ENCODE peak calls at places on chromosomes 4 and X, in four cellular contexts. S is K562, M is Panc1, J is HepG2. A is an unnamed sample.

GRCh38 chrX:87516716-87517115 is 886 bp upstream of the KLHL4 start:
- DNase-seq in S (no peak), J (no peak), M (no peak), A (no peak)

GRCh38 chrX:47814853-47815252 is 21.8 kb upstream of the ZNF81 start:
- DNase-seq in S (peak; percentile 35), M (no peak), J (no peak), A (no peak)

GRCh38 chrX:130120321-130120731 is 10.0 kb upstream of the ELF4 start:
- DNase-seq in S (no peak), J (no peak), M (no peak), A (no peak)

GRCh38 chr4:156553659-156554058 is 417.9 kb downstream of the PDGFC start:
- DNase-seq in J (no peak), S (no peak), M (no peak), A (no peak)

GRCh38 chr4:116005037-116005805 is 891.8 kb upstream of the NDST4 start:
- DNase-seq in J (no peak), M (no peak), S (no peak), A (no peak)

GRCh38 chrX:70452143-70452733 is 7.6 kb downstream of the DLG3 start:
- DNase-seq in S (peak; percentile 78), M (no peak), J (peak; percentile 19), A (peak; percentile 18)

GRCh38 chr4:74125072-74125471 is 26.1 kb upstream of the CXCL2 start:
- DNase-seq in S (no peak), J (no peak), M (no peak), A (no peak)

GRCh38 chr4:15551740-15552446 is 82.2 kb downstream of the CC2D2A start:
- DNase-seq in M (no peak), S (no peak), J (peak; percentile 39), A (no peak)

GRCh38 chr4:40307627-40308497 is 27.3 kb upstream of the CHRNA9 start:
- DNase-seq in J (no peak), S (peak; percentile 82), M (no peak), A (no peak)

GRCh38 chrX:28058906-28059305 is 77.7 kb upstream of the DCAF8L1 start:
- DNase-seq in S (no peak), J (no peak), M (no peak), A (no peak)

GRCh38 chrX:53188763-53189162 is 36.2 kb downstream of the KDM5C start:
- DNase-seq in J (no peak), M (no peak), S (no peak), A (no peak)

GRCh38 chr4:175536852-175537453 is 275.1 kb downstream of the GPM6A start:
- DNase-seq in J (peak; percentile 35), S (peak; percentile 10), M (peak; percentile 62), A (peak; percentile 72)

GRCh38 chr4:147488551-147488950 is 7.7 kb downstream of the EDNRA start:
- DNase-seq in M (no peak), S (no peak), J (no peak), A (no peak)

GRCh38 chr4:164383187-164384181 is 370.4 kb upstream of the SMIM31 start:
- DNase-seq in S (no peak), M (no peak), J (no peak), A (no peak)

GRCh38 chr4:88027611-88028608 is 20.5 kb downstream of the PKD2 start:
- DNase-seq in S (no peak), J (no peak), M (no peak), A (no peak)

GRCh38 chr4:106601519-106601918 is 232.9 kb upstream of the GIMD1 start:
- DNase-seq in S (no peak), M (no peak), J (no peak), A (no peak)

GRCh38 chr4:183858011-183858615 is 47.0 kb upstream of the STOX2 start:
- DNase-seq in J (no peak), M (no peak), S (no peak), A (no peak)

GRCh38 chr4:140037353-140038030 is 116.5 kb downstream of the MAML3 start:
- DNase-seq in M (peak; percentile 82), S (no peak), J (peak; percentile 77), A (no peak)

GRCh38 chrX:39905475-39905889 is 192.3 kb downstream of the BCOR start:
- DNase-seq in M (no peak), S (peak; percentile 38), J (no peak), A (no peak)

GRCh38 chr4:112361181-112361791 is 64.1 kb downstream of the ALPK1 start:
- DNase-seq in M (no peak), S (no peak), J (peak; percentile 42), A (no peak)

GRCh38 chrX:64885850-64886249 is 90.4 kb downstream of the ZC4H2 start:
- DNase-seq in J (no peak), S (peak; percentile 9), M (no peak), A (peak; percentile 4)
- TF ChIP-seq TCF7L2 in J (no peak), S (no peak), M (no peak), A (no peak)

GRCh38 chr4:9885958-9886357 is 104.5 kb downstream of the DRD5 start:
- DNase-seq in S (no peak), M (no peak), J (no peak), A (no peak)

GRCh38 chr4:9877123-9877522 is 95.7 kb downstream of the DRD5 start:
- DNase-seq in S (no peak), M (no peak), J (no peak), A (no peak)

GRCh38 chr4:9875516-9875915 is 94.1 kb downstream of the DRD5 start:
- DNase-seq in S (no peak), M (no peak), J (no peak), A (no peak)

GRCh38 chr4:9880411-9881197 is 99.2 kb downstream of the DRD5 start:
- DNase-seq in S (no peak), J (no peak), M (no peak), A (no peak)
- TF ChIP-seq POLR2AphosphoS5 in S (no peak), J (no peak), M (no peak), A (no peak)

GRCh38 chr4:13963601-13964000 is 336.1 kb upstream of the BOD1L1 start:
- DNase-seq in M (no peak), J (no peak), S (no peak), A (no peak)

GRCh38 chr4:13968723-13969122 is 341.2 kb upstream of the BOD1L1 start:
- DNase-seq in J (no peak), S (no peak), M (no peak), A (no peak)

GRCh38 chr4:13970349-13970748 is 342.8 kb upstream of the BOD1L1 start:
- DNase-seq in S (no peak), M (no peak), J (no peak), A (no peak)

GRCh38 chr4:13966241-13967195 is 339.0 kb upstream of the BOD1L1 start:
- DNase-seq in S (no peak), J (no peak), M (no peak), A (no peak)
- TF ChIP-seq TCF7L2 in S (no peak), J (no peak), M (no peak), A (no peak)

GRCh38 chr4:76215120-76215519 is 1.5 kb upstream of the SCARB2 start:
- DNase-seq in S (no peak), M (no peak), J (no peak), A (no peak)

GRCh38 chr4:76214269-76214628 is 625 bp upstream of the SCARB2 start:
- DNase-seq in M (no peak), J (no peak), S (no peak), A (no peak)

GRCh38 chr4:76212851-76213414 is 691 bp downstream of the SCARB2 start:
- DNase-seq in S (no peak), M (no peak), J (no peak), A (no peak)

GRCh38 chr4:76212301-76212700 is 1.3 kb downstream of the SCARB2 start:
- DNase-seq in S (no peak), M (no peak), J (no peak), A (no peak)

DNA sequence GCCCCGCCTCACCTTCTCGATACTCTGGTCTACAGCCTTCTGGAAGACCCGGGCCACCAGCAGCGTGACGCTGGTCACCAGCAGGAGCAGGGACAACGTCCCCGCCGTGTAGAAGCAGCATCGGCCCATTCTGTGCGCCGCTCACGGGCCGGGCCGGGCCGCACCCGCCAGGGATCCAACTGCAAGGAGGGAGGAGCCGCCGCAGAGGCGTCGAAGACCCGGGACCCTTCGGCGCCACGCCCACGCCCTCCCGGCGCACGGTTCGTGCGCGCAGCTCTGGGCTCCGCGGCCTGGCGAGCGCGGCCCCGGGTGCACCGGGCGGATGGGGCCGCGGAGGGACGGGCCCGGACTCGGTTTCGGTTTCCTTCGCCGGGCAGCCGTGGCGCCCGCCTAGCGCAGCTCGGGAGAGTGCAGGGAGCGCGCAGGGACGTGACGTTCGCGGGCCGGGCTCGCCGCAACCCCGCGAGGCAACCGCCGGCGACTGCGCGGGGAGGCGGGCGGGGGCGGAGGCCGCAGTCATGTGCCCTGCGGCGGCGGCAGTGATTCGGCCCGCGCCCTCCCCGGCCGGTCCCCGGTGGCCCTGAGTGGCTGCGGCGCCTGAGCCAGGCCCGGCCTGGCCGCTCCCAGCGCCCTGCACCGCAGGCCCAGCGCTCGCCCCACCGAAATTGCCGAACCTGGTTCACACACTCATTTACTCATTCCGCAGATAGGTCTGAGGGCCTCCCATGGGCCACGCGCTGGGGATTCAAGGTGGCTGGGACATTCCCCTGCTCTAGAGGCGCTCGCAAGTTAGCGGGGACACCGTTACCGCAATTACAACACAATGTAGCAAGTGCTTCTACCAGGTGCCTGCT is at the start of gene SCARB2:
- DNase-seq in S (peak; percentile 87), J (peak; percentile 61), M (no peak), A (peak; percentile 47)
- TF ChIP-seq POLR2AphosphoS5 in S (peak; percentile 41), J (peak; percentile 45), M (peak; percentile 65), A (peak; percentile 80)

GRCh38 chr4:90357117-90357710 is 230.0 kb downstream of the CCSER1 start:
- DNase-seq in J (peak; percentile 45), M (peak; percentile 17), S (peak; percentile 2), A (peak; percentile 74)
- TF ChIP-seq TCF7L2 in J (no peak), M (no peak), S (no peak), A (no peak)

GRCh38 chr4:185500035-185500434 is 28.5 kb upstream of the CCDC110 start:
- DNase-seq in M (no peak), S (no peak), J (peak; percentile 29), A (no peak)

GRCh38 chr4:185508162-185508561 is 27.1 kb downstream of the PDLIM3 start:
- DNase-seq in S (no peak), M (no peak), J (peak; percentile 54), A (peak; percentile 18)

GRCh38 chr4:185500576-185500975 is 29.0 kb upstream of the CCDC110 start:
- DNase-seq in S (no peak), J (no peak), M (no peak), A (no peak)

GRCh38 chr4:185506422-185506821 is 28.9 kb downstream of the PDLIM3 start:
- DNase-seq in M (no peak), J (no peak), S (no peak), A (no peak)

GRCh38 chr4:185504098-185505047 is 30.9 kb downstream of the PDLIM3 start:
- DNase-seq in J (peak; percentile 95), M (no peak), S (peak; percentile 55), A (peak; percentile 74)
- TF ChIP-seq POLR2AphosphoS5 in J (no peak), M (no peak), S (no peak), A (peak; percentile 39)

DNA sequence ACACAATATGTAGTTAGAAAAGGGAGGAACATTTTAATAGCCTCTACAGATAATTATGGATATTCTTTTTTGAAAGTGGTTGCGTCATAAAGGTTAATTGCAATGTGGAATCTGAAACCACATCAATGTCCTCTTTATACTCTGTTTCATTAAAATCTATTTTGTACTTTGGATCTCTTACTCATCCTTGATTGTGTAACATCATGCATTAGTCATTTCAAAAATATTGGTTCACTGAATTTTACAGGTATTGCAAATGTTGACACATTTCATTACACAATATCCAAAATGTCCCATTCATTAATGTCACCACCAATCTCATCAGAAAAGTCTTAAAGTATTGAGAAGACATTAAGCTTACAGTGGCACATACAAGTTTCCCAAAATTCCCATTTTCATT is 62.7 kb upstream of the USP9X start:
- DNase-seq in S (no peak), M (no peak), J (peak; percentile 83), A (peak; percentile 37)
- TF ChIP-seq TCF7L2 in S (no peak), M (no peak), J (no peak), A (peak; percentile 40)

GRCh38 chr4:173535932-173536331 is 5.9 kb upstream of the HAND2 start:
- DNase-seq in M (no peak), S (no peak), J (no peak), A (no peak)
- TF ChIP-seq POLR2AphosphoS5 in M (no peak), S (no peak), J (no peak), A (no peak)

A was measured in HCT116.